ENCODE peak calls at places on chromosomes 3 and 15, in six cellular contexts. E, I, Y, Z, C and L are unnamed samples.

GRCh38 chr15:101219441-101219840 is 32.4 kb downstream of the CHSY1 start:
- DNase-seq in E (peak), I (no peak), Y (no peak), Z (no peak), C (no peak), L (no peak)

GRCh38 chr15:92801412-92801773 is 98.7 kb upstream of the CHD2 start:
- DNase-seq in E (peak), I (no peak), Y (peak), Z (peak), C (no peak), L (no peak)

GRCh38 chr3:119294402-119294888 is 262 bp downstream of the ARHGAP31 start:
- DNase-seq in E (no peak), I (no peak), Y (no peak), Z (peak), C (no peak), L (no peak)

GRCh38 chr3:150687613-150688012 is 16.1 kb downstream of the ERICH6 start:
- DNase-seq in E (no peak), I (no peak), Y (no peak), Z (no peak), C (no peak), L (no peak)

GRCh38 chr3:112654979-112655378 is 14.0 kb upstream of the CCDC80 start:
- DNase-seq in E (no peak), I (no peak), Y (no peak), Z (no peak), C (no peak), L (no peak)

GRCh38 chr15:72288796-72289596 is 16.6 kb upstream of the PARP6 start:
- DNase-seq in E (no peak), I (peak), Y (no peak), Z (no peak), C (no peak), L (no peak)

GRCh38 chr3:183497313-183497712 is 58.2 kb downstream of the KLHL6 start:
- DNase-seq in E (no peak), I (no peak), Y (no peak), Z (no peak), C (no peak), L (no peak)

GRCh38 chr3:158718490-158719170 is 13.6 kb downstream of the RARRES1 start:
- DNase-seq in E (peak), I (no peak), Y (no peak), Z (peak), C (no peak), L (no peak)

GRCh38 chr15:48730506-48730905 is 80.4 kb downstream of the CEP152 start:
- DNase-seq in E (no peak), I (no peak), Y (no peak), Z (no peak), C (no peak), L (no peak)

GRCh38 chr3:141530133-141530768 is 43.4 kb downstream of the RASA2 start:
- DNase-seq in E (peak), I (no peak), Y (no peak), Z (peak), C (no peak), L (no peak)

GRCh38 chr3:64867204-64867603 is 179.4 kb upstream of the ADAMTS9 start:
- DNase-seq in E (no peak), I (no peak), Y (no peak), Z (no peak), C (no peak), L (no peak)

GRCh38 chr3:74978684-74979083 is 364.2 kb upstream of the CNTN3 start:
- DNase-seq in E (no peak), I (no peak), Y (no peak), Z (no peak), C (no peak), L (no peak)

GRCh38 chr3:156174229-156174847 is 54.0 kb downstream of the KCNAB1 start:
- DNase-seq in E (peak), I (no peak), Y (peak), Z (no peak), C (no peak), L (no peak)

GRCh38 chr15:63212050-63212973 is 22.9 kb downstream of the RAB8B start:
- DNase-seq in E (peak), I (no peak), Y (no peak), Z (no peak), C (no peak), L (no peak)

GRCh38 chr3:11845661-11846060 is 1.0 kb downstream of the TAMM41 start:
- DNase-seq in E (no peak), I (no peak), Y (no peak), Z (no peak), C (no peak), L (no peak)

GRCh38 chr15:37219211-37219701 is 118.9 kb upstream of the MEIS2 start:
- DNase-seq in E (no peak), I (no peak), Y (no peak), Z (no peak), C (no peak), L (no peak)

GRCh38 chr3:123778991-123779622 is 105.0 kb downstream of the MYLK start:
- DNase-seq in E (no peak), I (no peak), Y (no peak), Z (no peak), C (no peak), L (no peak)

GRCh38 chr3:123026551-123027291 is 842 bp downstream of the SEMA5B start:
- DNase-seq in E (no peak), I (peak), Y (peak), Z (peak), C (no peak), L (peak)

GRCh38 chr15:63029701-63030100 is 12.8 kb upstream of the TPM1 start:
- DNase-seq in E (no peak), I (no peak), Y (no peak), Z (no peak), C (no peak), L (no peak)

GRCh38 chr3:100105536-100105935 is 8.8 kb downstream of the FILIP1L start:
- DNase-seq in E (peak), I (no peak), Y (no peak), Z (peak), C (no peak), L (no peak)

GRCh38 chr3:170593634-170594033 is 7.8 kb upstream of the SLC7A14 start:
- DNase-seq in E (no peak), I (no peak), Y (no peak), Z (no peak), C (no peak), L (no peak)

GRCh38 chr3:29618395-29619291 is 337.8 kb downstream of the RBMS3 start:
- DNase-seq in E (peak), I (no peak), Y (no peak), Z (no peak), C (no peak), L (no peak)

GRCh38 chr3:189331002-189331418 is 159.2 kb downstream of the TPRG1 start:
- DNase-seq in E (no peak), I (no peak), Y (no peak), Z (no peak), C (no peak), L (no peak)

GRCh38 chr3:108430540-108430939 is 79.9 kb downstream of the MYH15 start:
- DNase-seq in E (no peak), I (no peak), Y (no peak), Z (no peak), C (no peak), L (no peak)

GRCh38 chr3:124838963-124839362 is 48.2 kb downstream of the ITGB5 start:
- DNase-seq in E (no peak), I (no peak), Y (no peak), Z (no peak), C (no peak), L (no peak)

GRCh38 chr3:124837065-124837464 is 50.1 kb downstream of the ITGB5 start:
- DNase-seq in E (no peak), I (no peak), Y (no peak), Z (peak), C (no peak), L (no peak)

GRCh38 chr3:124837730-124838186 is 49.4 kb downstream of the ITGB5 start:
- DNase-seq in E (peak), I (no peak), Y (peak), Z (peak), C (no peak), L (no peak)

GRCh38 chr3:124841517-124841916 is 45.6 kb downstream of the ITGB5 start:
- DNase-seq in E (no peak), I (no peak), Y (no peak), Z (no peak), C (no peak), L (no peak)

GRCh38 chr3:124839896-124840295 is 47.3 kb downstream of the ITGB5 start:
- DNase-seq in E (no peak), I (no peak), Y (no peak), Z (peak), C (no peak), L (no peak)
- H2BK15ac ChIP-seq in E (no peak), I (no peak), Y (no peak), Z (no peak), C (no peak), L (no peak)

GRCh38 chr15:64807051-64807749 is 18.2 kb downstream of the PIF1 start:
- DNase-seq in E (no peak), I (peak), Y (peak), Z (no peak), C (no peak), L (no peak)

GRCh38 chr15:64804619-64805018 is 20.8 kb downstream of the PIF1 start:
- DNase-seq in E (no peak), I (no peak), Y (no peak), Z (no peak), C (no peak), L (no peak)

GRCh38 chr15:64807751-64808222 is 17.7 kb downstream of the PIF1 start:
- DNase-seq in E (no peak), I (peak), Y (peak), Z (no peak), C (peak), L (no peak)

GRCh38 chr15:64808785-64809453 is 16.5 kb downstream of the PIF1 start:
- DNase-seq in E (no peak), I (peak), Y (peak), Z (no peak), C (peak), L (no peak)

DNA sequence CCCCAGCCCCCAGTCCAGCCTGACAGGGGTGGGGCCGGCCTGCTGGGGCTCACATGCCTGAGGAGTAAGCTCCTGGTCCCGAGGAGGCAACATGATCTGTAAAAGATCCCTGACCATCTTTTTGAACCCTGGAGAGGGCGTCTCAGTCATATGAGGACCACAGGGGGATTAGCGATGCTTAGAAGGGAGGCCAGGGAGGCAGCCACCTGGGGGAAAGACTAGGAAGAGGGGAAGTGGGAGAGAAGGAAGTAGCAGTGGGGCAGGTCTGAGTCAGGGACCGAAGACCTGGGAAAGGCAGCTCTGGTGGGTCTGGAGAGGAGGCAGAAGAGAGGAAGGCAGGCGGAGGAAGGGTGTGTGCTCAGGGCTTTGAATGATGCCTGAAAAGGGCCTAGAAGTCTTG is 18.9 kb downstream of the PIF1 start:
- DNase-seq in E (no peak), I (no peak), Y (peak), Z (no peak), C (no peak), L (no peak)
- H3K9ac ChIP-seq in E (no peak), I (no peak), Y (peak), Z (no peak), C (no peak), L (no peak)

DNA sequence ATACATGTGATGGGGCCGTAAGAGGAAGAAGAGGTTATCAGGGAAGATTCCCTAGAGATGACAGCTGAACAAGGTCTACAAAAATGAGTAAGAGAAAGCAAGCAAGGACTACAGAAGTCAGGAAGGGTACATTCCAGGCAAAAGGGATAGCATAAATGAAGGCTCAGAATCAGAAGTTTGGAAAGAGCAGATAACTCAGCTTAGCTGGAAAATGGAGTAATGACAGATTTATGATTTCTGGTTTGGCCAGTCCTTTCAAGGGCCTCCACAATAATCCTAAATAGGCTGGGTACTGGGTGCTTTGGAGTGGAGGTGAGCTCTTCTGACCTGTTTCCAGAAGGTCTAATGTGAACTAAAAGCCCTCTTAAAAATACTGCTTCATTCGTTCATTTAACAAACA is 110.7 kb downstream of the MYO5A start:
- DNase-seq in E (no peak), I (no peak), Y (no peak), Z (no peak), C (no peak), L (no peak)
- H2BK15ac ChIP-seq in E (no peak), I (no peak), Y (no peak), Z (no peak), C (no peak), L (no peak)

DNA sequence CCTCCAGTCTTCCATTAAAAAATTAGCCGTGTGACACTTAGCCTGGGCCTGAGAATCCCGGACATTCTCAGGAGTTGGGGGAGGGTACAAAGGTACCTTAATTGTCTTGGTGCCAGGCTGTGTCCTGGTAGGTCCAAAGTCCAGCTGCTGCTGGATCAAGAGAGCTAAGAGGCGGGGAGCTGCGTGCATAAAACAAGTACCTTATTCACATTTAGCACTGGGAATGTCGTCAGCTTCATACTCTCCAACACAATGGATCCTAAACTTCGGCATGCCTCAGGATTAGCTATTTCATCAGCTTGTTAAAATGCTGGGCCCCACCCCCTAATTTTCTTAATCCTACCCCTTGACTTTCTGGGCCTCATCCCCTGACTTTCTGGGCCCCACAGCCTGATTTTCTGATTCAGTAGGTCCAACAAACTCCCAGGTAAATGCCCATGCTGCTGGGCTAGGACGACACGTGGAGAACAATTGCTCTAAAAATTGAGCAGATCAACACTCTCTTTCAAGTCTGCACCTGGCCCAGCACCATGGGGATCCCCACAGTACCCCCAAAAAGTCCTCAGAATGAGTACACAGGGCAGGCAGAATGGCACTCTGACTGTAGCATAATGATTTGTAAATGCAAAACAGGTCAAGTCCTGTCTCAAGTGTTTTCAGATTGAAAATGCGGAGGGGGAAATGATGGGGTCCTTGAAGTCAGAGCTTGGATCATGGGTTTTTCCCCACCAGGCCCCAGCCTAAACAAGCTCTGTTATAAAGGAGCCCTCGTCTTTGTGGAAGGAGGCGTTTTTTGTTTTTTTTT is 5.6 kb upstream of the AEN start:
- DNase-seq in E (no peak), I (peak), Y (no peak), Z (no peak), C (no peak), L (no peak)
- H3K9ac ChIP-seq in E (no peak), I (no peak), Y (peak), Z (no peak), C (peak), L (no peak)

GRCh38 chr3:24299236-24299635 is 195.4 kb downstream of the THRB start:
- DNase-seq in E (no peak), I (no peak), Y (no peak), Z (no peak), C (no peak), L (no peak)
- H2BK15ac ChIP-seq in E (no peak), I (no peak), Y (no peak), Z (no peak), C (no peak), L (no peak)

DNA sequence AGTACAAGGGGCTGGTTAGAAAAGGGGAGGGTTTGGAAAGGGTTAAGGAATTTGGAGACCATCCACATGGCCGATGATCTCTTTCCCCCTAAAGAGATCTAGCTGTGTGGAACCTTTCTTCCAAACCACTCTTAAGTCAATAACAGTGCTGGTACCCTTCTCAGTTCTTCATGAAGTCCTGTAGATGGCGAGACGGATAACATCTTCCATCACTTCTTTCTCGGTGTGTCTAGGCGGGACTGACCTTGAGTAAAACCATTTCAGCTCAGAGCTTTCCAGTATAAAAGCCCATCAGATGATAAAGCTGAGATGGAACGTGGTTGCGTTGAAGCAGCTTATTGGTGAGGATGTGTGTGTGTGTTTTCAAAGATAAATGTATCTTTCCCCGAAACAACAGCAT is 151.5 kb upstream of the BHLHE40 start:
- DNase-seq in E (no peak), I (no peak), Y (no peak), Z (no peak), C (no peak), L (no peak)
- H3K9ac ChIP-seq in E (no peak), I (no peak), Y (no peak), Z (no peak), C (no peak), L (no peak)

DNA sequence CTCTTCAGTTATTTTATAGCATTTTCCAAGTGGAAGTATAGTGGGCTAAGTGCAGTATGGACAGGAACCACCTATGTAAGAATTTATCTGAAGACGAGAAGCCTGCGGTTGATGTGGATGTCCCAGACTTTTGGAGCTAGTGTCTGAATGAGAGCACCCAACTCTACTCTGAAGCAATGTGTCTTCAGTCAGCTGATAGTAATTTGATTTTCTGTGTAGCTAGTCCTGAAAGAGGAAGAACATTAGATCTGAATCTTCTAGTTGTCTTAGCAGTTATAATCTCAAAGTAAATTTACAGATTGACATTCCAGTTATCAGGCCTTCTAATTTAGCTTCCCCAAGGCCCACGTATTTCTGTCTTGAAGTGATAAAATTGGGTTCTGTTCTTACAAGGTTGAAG is 1.4 kb downstream of the TCAIM start:
- DNase-seq in E (no peak), I (no peak), Y (no peak), Z (no peak), C (no peak), L (no peak)
- H2BK15ac ChIP-seq in E (no peak), I (no peak), Y (no peak), Z (no peak), C (no peak), L (no peak)

DNA sequence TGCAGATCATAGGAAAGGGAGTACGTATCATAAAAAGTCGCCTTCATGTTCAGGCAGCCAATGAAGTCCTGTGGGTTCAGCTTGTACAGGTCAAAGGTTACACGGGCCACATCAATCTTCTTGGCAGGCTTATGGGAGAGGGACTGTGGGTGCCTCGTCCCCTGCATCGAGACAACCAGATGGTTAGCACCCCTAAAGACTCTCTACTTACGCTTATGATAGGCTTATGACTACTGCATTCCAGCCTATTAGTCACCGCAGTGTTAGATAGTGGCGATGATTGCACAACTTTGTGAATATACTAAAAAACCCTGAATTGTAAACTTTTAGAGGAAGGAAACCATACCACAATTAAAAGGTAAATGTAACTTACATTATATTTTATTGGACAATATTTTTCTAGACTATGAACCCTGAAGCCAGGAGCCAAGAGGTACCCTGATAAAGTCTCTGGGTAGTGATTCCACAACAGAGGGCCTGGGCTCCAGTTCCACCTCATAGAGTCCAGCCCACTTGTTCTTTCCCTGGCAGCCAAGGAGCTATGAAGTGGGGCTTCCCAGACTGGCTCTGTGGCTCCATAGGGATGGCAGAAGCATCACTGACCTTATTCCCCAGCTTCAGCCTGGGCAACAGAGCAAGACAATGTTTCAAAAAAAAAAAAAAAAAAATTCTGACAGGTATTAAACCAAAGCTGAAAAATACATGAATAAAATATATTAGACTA is 2.5 kb upstream of the FANCD2 start:
- DNase-seq in E (peak), I (no peak), Y (no peak), Z (peak), C (no peak), L (no peak)
- H3K9ac ChIP-seq in E (no peak), I (no peak), Y (no peak), Z (peak), C (no peak), L (no peak)

GRCh38 chr3:27220166-27220565 is 149.0 kb downstream of the NEK10 start:
- DNase-seq in E (no peak), I (no peak), Y (no peak), Z (no peak), C (no peak), L (no peak)

GRCh38 chr3:27219127-27219860 is 149.9 kb downstream of the NEK10 start:
- DNase-seq in E (peak), I (no peak), Y (no peak), Z (no peak), C (no peak), L (no peak)

GRCh38 chr3:27216955-27217552 is 152.1 kb downstream of the NEK10 start:
- DNase-seq in E (peak), I (no peak), Y (no peak), Z (peak), C (no peak), L (no peak)

GRCh38 chr3:27213450-27213849 is 155.7 kb downstream of the NEK10 start:
- DNase-seq in E (no peak), I (no peak), Y (peak), Z (no peak), C (no peak), L (no peak)

DNA sequence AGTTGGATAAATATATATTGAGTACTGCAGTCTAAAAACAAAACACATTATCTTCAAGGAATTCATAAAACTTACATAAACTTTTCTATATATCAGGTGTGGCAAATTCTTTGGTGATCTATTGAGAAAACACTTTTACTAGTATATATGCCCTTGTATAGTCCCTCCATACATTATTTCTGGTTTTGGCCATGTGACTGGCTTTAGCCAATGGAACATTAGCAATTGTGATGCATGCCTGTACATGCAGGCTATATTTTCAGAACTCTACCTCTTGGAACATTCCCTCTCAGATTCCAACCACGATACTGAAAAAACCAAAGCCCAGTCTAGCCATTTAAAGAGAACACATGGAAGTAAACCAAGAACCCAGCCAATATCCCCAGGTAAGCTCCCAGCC is 152.9 kb downstream of the NEK10 start:
- DNase-seq in E (no peak), I (no peak), Y (no peak), Z (no peak), C (no peak), L (no peak)
- H2BK15ac ChIP-seq in E (no peak), I (no peak), Y (no peak), Z (no peak), C (no peak), L (no peak)